ENCODE peak calls at places on chromosomes 4 and X, in four cellular contexts. G is upper lobe of right lung, S is AG04450, N is GM23338. P is an unnamed sample.

GRCh38 chrX:42597481-42597880 is 180.5 kb downstream of the PPP1R2C start:
- DNase-seq in G (no peak), S (no peak), N (no peak), P (no peak)

GRCh38 chr4:41318839-41319530 is 62.3 kb downstream of the UCHL1 start:
- DNase-seq in G (no peak), S (no peak), N (no peak), P (no peak)

GRCh38 chr4:7335363-7336066 is 99.2 kb downstream of the PSAPL1 start:
- DNase-seq in G (peak; percentile 93), S (no peak), N (peak; percentile 87), P (peak; percentile 25)

GRCh38 chr4:27635936-27636913 is 775.6 kb downstream of the STIM2 start:
- DNase-seq in G (no peak), S (no peak), N (no peak), P (no peak)

GRCh38 chr4:120671538-120671937 is 251.0 kb downstream of the PRDM5 start:
- DNase-seq in G (no peak), S (no peak), N (peak; percentile 69), P (no peak)

GRCh38 chrX:23387826-23388225 is 53.2 kb downstream of the PTCHD1 start:
- DNase-seq in G (no peak), S (no peak), N (no peak), P (no peak)

GRCh38 chr4:186920486-186920885 is 196.8 kb upstream of the FAT1 start:
- DNase-seq in G (no peak), S (no peak), N (no peak), P (peak; percentile 61)

GRCh38 chr4:76212301-76212700 is 1.3 kb downstream of the SCARB2 start:
- DNase-seq in G (no peak), S (no peak), N (no peak), P (no peak)

GRCh38 chr4:38623260-38623659 is 40.7 kb upstream of the KLF3 start:
- DNase-seq in G (no peak), S (no peak), N (no peak), P (no peak)

GRCh38 chr4:38620527-38620926 is 43.5 kb upstream of the KLF3 start:
- DNase-seq in G (no peak), S (no peak), N (no peak), P (no peak)

GRCh38 chr4:38621831-38622230 is 42.2 kb upstream of the KLF3 start:
- DNase-seq in G (no peak), S (no peak), N (no peak), P (no peak)

GRCh38 chr4:38620025-38620424 is 44.0 kb upstream of the KLF3 start:
- DNase-seq in G (no peak), S (no peak), N (no peak), P (no peak)

DNA sequence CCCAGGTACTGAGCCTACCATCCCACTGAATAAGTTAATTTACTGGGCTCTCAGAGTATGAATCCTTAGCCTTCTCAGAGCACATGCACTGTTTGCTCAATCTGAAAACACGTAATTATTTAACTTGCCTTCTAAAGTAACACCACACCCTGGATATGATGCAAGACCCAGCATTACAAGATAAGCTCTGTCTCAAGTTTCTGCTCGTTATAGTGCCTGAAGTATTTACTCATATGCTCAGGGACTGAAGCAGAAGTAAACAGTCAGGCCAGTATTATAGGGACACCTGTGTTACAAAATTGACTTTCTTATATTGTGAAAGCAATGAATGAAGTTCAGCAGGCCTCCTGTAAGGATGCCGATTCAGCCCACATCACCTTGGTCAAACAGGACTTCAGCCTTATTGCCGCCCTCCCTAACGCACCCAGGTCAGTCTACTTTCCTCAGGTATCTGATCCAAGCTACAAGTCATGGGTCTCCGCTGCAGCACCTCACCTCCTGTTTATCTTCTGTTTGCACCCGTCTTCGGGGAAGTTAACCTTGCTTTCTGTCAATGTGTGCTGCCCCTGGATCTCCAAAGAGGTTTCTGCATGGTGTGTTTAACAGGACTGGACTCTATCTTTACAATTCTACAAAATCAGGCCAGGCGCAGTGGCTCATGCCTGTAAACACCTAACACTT is 42.9 kb upstream of the KLF3 start:
- DNase-seq in G (no peak), S (peak; percentile 62), N (no peak), P (peak; percentile 84)
- H3K27ac ChIP-seq in G (peak overlapping the region; percentile 67), S (no peak overlapping the region), N (no peak overlapping the region), P (peak overlapping the region; percentile 88)

GRCh38 chr4:16196482-16197393 is 29.5 kb downstream of the TAPT1 start:
- DNase-seq in G (no peak), S (no peak), N (peak; percentile 91), P (peak; percentile 30)
- TF ChIP-seq CTCF in G (peak; percentile 51), S (peak; percentile 47), N (peak; percentile 62), P (peak; percentile 32)

DNA sequence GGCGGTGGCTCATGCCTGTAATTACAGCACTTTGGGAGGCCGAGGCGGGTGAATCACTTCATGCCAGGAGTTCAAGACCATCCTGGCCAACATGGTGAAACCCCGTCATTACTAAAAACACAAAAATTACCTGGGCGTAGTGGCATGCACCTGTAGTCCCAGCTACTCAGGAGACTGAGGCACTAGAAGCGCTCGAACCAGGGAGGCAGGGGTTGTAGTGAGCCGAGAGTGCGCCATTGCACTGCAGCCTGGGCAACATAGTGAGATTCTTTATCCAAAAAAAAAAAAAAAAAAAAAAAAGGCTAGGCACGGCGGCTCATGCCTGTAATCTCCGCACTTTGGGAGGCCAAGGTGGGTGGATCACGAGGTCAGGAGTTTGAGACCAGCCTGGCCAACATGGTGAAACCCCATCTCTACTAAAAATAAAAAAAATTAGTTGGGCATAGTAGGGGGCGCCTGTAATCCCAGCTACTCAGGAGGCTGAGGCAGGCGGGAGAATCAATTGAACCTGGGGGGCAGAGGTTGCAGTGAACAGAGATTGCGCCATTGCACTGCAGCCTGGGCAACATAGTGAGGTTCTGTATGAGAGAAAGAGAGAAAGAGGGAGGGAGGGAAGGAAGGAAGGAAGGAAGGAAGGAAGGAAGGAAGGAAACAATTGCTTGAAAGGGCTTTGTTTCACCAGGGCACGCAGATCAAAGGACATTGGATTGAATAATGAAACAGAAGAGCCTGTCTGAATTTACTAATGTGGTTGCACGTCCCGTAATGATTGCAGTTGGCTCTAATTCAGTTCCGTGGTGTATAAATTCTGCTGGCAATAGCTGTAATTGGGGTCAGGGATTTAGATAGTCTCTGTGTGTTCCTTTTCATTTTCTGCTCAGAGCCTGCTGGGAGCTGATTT is 13.2 kb downstream of the XG start:
- DNase-seq in G (no peak), S (no peak), N (no peak), P (no peak)
- H3K27ac ChIP-seq in G (no peak overlapping the region), S (no peak overlapping the region), N (no peak overlapping the region), P (no peak overlapping the region)

GRCh38 chrX:50097121-50097520 is 103.7 kb downstream of the AKAP4 start:
- DNase-seq in G (no peak), S (no peak), N (no peak), P (no peak)

GRCh38 chrX:50098241-50098640 is 102.6 kb downstream of the AKAP4 start:
- DNase-seq in G (no peak), S (no peak), N (no peak), P (no peak)

GRCh38 chrX:50098749-50099148 is 102.1 kb downstream of the AKAP4 start:
- DNase-seq in G (no peak), S (no peak), N (no peak), P (no peak)

GRCh38 chrX:50103866-50104566 is 96.8 kb downstream of the AKAP4 start:
- DNase-seq in G (no peak), S (no peak), N (no peak), P (no peak)

GRCh38 chrX:50100188-50100587 is 100.6 kb downstream of the AKAP4 start:
- DNase-seq in G (no peak), S (no peak), N (peak; percentile 51), P (peak; percentile 4)
- TF ChIP-seq CTCF in G (peak; percentile 17), S (no peak), N (peak; percentile 54), P (no peak)

GRCh38 chr4:71231753-71232420 is 106.9 kb upstream of the SLC4A4 start:
- DNase-seq in G (no peak), S (no peak), N (peak; percentile 11), P (no peak)
- H3K27ac ChIP-seq in G (no peak overlapping the region), S (no peak overlapping the region), N (no peak overlapping the region), P (no peak overlapping the region)

DNA sequence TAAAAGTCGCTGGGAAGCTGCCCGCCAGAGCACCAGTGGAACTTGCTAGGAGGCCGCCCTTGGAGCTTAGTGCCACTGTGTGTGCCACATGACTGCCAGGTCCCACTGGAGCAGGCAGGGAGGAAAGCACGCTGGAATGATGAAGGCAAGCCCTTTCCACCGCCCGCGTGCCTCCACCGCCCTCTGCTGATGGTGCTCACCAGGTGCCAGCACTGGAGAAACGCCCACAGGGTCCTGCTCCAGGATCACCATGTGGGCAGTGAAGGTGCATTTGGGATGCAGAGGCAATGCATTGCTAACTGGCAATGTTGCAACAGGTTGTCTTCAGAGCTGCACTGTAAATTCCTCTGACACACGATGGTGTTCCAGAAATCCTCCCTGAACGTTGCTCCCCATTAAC is 76.3 kb downstream of the SHROOM2 start:
- DNase-seq in G (no peak), S (no peak), N (no peak), P (no peak)
- TF ChIP-seq CTCF in G (no peak), S (no peak), N (no peak), P (no peak)